ENCODE peak calls at places on chromosomes 16 and 17, in four cellular contexts. One of them, this sample, is unnamed. For H3K4me1, the result is how much of the 10 kb centered on the place peaks cover.

GRCh38 chr16:69935740-69936139 is 15.4 kb upstream of the CLEC18A start:
- DNase-seq in CD8-positive, alpha-beta memory T cell: no peak
- DNase-seq in SJCRH30: no peak
- DNase-seq in kidney: no peak
- DNase-seq in this sample: no peak

GRCh38 chr16:2842340-2843000 is 12.4 kb downstream of the ZG16B start:
- DNase-seq in CD8-positive, alpha-beta memory T cell: peak
- DNase-seq in SJCRH30: no peak
- DNase-seq in kidney: peak
- DNase-seq in this sample: peak

GRCh38 chr16:71499775-71500364 is 10.7 kb upstream of the ZNF19 start:
- DNase-seq in CD8-positive, alpha-beta memory T cell: peak
- DNase-seq in SJCRH30: peak
- DNase-seq in kidney: no peak
- DNase-seq in this sample: peak

GRCh38 chr16:31869511-31870201 is 4.0 kb upstream of the ZNF267 start:
- DNase-seq in CD8-positive, alpha-beta memory T cell: peak
- DNase-seq in SJCRH30: no peak
- DNase-seq in kidney: peak
- DNase-seq in this sample: peak

GRCh38 chr16:21005008-21005407 is 104.4 kb downstream of the LYRM1 start:
- DNase-seq in CD8-positive, alpha-beta memory T cell: no peak
- DNase-seq in SJCRH30: no peak
- DNase-seq in kidney: no peak
- DNase-seq in this sample: no peak

GRCh38 chr17:31726980-31727427 is 132.0 kb downstream of the COPRS start:
- DNase-seq in CD8-positive, alpha-beta memory T cell: no peak
- DNase-seq in SJCRH30: no peak
- DNase-seq in kidney: no peak
- DNase-seq in this sample: no peak

GRCh38 chr16:70646260-70647241 is at the start of gene IL34:
- DNase-seq in CD8-positive, alpha-beta memory T cell: no peak
- DNase-seq in SJCRH30: peak
- DNase-seq in kidney: no peak
- DNase-seq in this sample: no peak

GRCh38 chr17:70636517-70637133 is 467.3 kb downstream of the KCNJ2 start:
- DNase-seq in CD8-positive, alpha-beta memory T cell: no peak
- DNase-seq in SJCRH30: peak
- DNase-seq in kidney: no peak
- DNase-seq in this sample: no peak

GRCh38 chr17:37713028-37713431 is 31.8 kb downstream of the HNF1B start:
- DNase-seq in CD8-positive, alpha-beta memory T cell: no peak
- DNase-seq in SJCRH30: no peak
- DNase-seq in kidney: no peak
- DNase-seq in this sample: no peak

GRCh38 chr16:24139282-24139681 is 116.9 kb upstream of the CACNG3 start:
- DNase-seq in CD8-positive, alpha-beta memory T cell: no peak
- DNase-seq in SJCRH30: no peak
- DNase-seq in kidney: no peak
- DNase-seq in this sample: no peak

GRCh38 chr17:50337956-50338355 is 8.0 kb upstream of the XYLT2 start:
- DNase-seq in CD8-positive, alpha-beta memory T cell: no peak
- DNase-seq in SJCRH30: no peak
- DNase-seq in kidney: no peak
- DNase-seq in this sample: no peak

GRCh38 chr17:2950846-2951245 is 112.6 kb downstream of the OR1D5 start:
- DNase-seq in CD8-positive, alpha-beta memory T cell: no peak
- DNase-seq in SJCRH30: no peak
- DNase-seq in kidney: no peak
- DNase-seq in this sample: no peak

GRCh38 chr16:296276-296675 is 13.3 kb downstream of the PDIA2 start:
- DNase-seq in CD8-positive, alpha-beta memory T cell: no peak
- DNase-seq in SJCRH30: no peak
- DNase-seq in kidney: no peak
- DNase-seq in this sample: no peak

GRCh38 chr17:41539071-41539492 is 11.0 kb upstream of the KRT19 start:
- DNase-seq in CD8-positive, alpha-beta memory T cell: peak
- DNase-seq in SJCRH30: no peak
- DNase-seq in kidney: no peak
- DNase-seq in this sample: no peak

GRCh38 chr16:84927621-84928591 is 83.4 kb downstream of the ZDHHC7 start:
- DNase-seq in CD8-positive, alpha-beta memory T cell: no peak
- DNase-seq in SJCRH30: no peak
- DNase-seq in kidney: no peak
- DNase-seq in this sample: no peak

GRCh38 chr16:77788196-77789084 is at the start of gene VAT1L:
- DNase-seq in CD8-positive, alpha-beta memory T cell: no peak
- DNase-seq in SJCRH30: no peak
- DNase-seq in kidney: peak
- DNase-seq in this sample: no peak

GRCh38 chr17:14409292-14409691 is 108.4 kb downstream of the HS3ST3B1 start:
- DNase-seq in CD8-positive, alpha-beta memory T cell: no peak
- DNase-seq in SJCRH30: no peak
- DNase-seq in kidney: no peak
- DNase-seq in this sample: no peak

GRCh38 chr17:19290047-19290705 is 53.0 kb downstream of the EPN2 start:
- DNase-seq in CD8-positive, alpha-beta memory T cell: no peak
- DNase-seq in SJCRH30: no peak
- DNase-seq in kidney: no peak
- DNase-seq in this sample: no peak

GRCh38 chr17:47945080-47945479 is 3.7 kb downstream of the PNPO start:
- DNase-seq in CD8-positive, alpha-beta memory T cell: no peak
- DNase-seq in SJCRH30: no peak
- DNase-seq in kidney: no peak
- DNase-seq in this sample: peak

GRCh38 chr16:47477680-47478079 is 16.5 kb downstream of the PHKB start:
- DNase-seq in CD8-positive, alpha-beta memory T cell: no peak
- DNase-seq in SJCRH30: no peak
- DNase-seq in kidney: no peak
- DNase-seq in this sample: no peak

GRCh38 chr16:1206786-1207185 is 18.3 kb downstream of the TPSG1 start:
- DNase-seq in CD8-positive, alpha-beta memory T cell: no peak
- DNase-seq in SJCRH30: no peak
- DNase-seq in kidney: no peak
- DNase-seq in this sample: peak

GRCh38 chr17:39094607-39095308 is 56.7 kb downstream of the PLXDC1 start:
- DNase-seq in CD8-positive, alpha-beta memory T cell: peak
- DNase-seq in SJCRH30: no peak
- DNase-seq in kidney: peak
- DNase-seq in this sample: peak

DNA sequence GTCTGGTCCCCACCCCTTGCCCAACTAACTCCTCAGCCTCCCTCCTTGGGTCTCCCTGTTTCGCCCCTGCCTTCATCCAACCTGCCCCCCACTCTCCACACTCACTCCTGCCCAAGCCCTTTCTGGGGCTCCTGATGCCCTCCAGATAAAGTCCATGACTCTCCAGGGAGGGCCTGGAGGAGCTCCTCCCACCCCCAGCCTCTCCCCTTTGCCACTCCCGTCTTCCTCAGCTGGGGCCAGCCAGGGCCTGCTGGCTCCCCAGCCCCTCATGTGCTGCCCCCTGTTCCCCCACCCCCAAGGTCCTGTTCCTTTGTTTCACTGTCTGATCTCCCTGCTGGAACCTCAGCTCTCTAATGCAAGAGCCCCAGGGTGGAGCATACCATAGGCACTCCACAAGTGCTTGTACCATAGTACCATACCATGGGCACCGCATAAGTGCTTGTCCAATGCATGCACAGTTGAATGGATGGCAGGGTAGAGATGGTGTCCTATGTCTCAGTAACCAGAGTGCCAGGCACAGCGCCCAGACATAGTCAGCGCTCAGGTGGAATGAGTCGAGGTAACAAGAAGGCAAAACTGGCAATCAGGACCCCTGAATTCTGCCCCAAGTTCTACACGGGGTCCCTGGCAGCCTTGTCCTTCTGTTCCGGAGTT is 1.5 kb downstream of the PLCD3 start:
- DNase-seq in CD8-positive, alpha-beta memory T cell: no peak
- DNase-seq in SJCRH30: no peak
- DNase-seq in kidney: peak
- DNase-seq in this sample: no peak
- H3K4me3 ChIP-seq in CD8-positive, alpha-beta memory T cell: no peak
- H3K4me3 ChIP-seq in SJCRH30: no peak
- H3K4me3 ChIP-seq in kidney: no peak
- H3K4me3 ChIP-seq in this sample: no peak

DNA sequence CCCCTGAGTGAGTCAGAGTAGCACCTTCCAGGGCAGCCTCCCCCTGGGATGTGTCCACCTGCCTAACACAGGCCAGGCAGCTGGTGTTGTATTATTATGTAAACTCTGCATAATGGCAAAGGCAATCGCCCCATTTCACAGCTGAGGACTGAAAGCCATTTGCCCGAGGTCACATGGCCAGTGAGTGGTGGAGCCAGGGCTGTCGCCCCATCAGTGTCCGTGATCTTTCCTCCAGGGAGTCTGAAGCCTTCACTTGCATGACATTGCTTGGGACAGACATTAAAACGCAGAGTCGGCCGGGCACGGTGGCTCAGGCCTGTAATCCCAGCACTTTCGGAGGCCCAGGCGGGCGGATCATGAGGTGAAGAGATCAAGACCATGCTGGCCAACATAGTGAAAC is 84.1 kb upstream of the FOXF1 start:
- DNase-seq in CD8-positive, alpha-beta memory T cell: no peak
- DNase-seq in SJCRH30: no peak
- DNase-seq in kidney: no peak
- DNase-seq in this sample: no peak
- H3K27ac ChIP-seq in CD8-positive, alpha-beta memory T cell: no peak
- H3K27ac ChIP-seq in SJCRH30: no peak
- H3K27ac ChIP-seq in kidney: no peak
- H3K27ac ChIP-seq in this sample: no peak

GRCh38 chr17:45391918-45392317 is 40.8 kb downstream of the ARHGAP27 start:
- DNase-seq in CD8-positive, alpha-beta memory T cell: no peak
- DNase-seq in SJCRH30: no peak
- DNase-seq in kidney: no peak
- DNase-seq in this sample: no peak

GRCh38 chr17:45388604-45389325 is 43.9 kb downstream of the ARHGAP27 start:
- DNase-seq in CD8-positive, alpha-beta memory T cell: no peak
- DNase-seq in SJCRH30: no peak
- DNase-seq in kidney: no peak
- DNase-seq in this sample: no peak

GRCh38 chr17:45391291-45391690 is 41.4 kb downstream of the ARHGAP27 start:
- DNase-seq in CD8-positive, alpha-beta memory T cell: no peak
- DNase-seq in SJCRH30: no peak
- DNase-seq in kidney: no peak
- DNase-seq in this sample: no peak

GRCh38 chr17:45387739-45388138 is 44.9 kb downstream of the ARHGAP27 start:
- DNase-seq in CD8-positive, alpha-beta memory T cell: no peak
- DNase-seq in SJCRH30: no peak
- DNase-seq in kidney: no peak
- DNase-seq in this sample: no peak

DNA sequence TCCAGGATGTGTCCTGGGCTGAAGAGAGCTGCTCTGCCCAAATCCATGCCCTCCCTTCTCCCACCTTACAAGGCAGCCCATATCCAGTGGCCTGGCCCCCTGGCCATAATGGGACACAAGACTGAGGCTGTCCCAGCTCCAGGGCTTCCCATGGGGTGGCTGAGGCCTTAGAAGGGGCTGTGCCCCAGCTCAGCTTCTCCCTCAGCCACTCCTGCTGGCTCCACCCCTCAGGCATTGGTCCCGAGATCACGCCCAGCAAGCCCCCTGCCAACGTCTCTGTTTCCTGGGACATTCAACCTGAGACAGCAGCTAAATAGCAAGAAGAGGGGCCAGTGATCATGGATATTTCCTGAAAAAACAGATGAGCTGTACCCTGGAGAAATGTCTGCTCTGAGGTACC is 43.3 kb downstream of the ARHGAP27 start:
- DNase-seq in CD8-positive, alpha-beta memory T cell: no peak
- DNase-seq in SJCRH30: no peak
- DNase-seq in kidney: no peak
- DNase-seq in this sample: no peak
- H3K4me1 ChIP-seq in CD8-positive, alpha-beta memory T cell: under half
- H3K4me1 ChIP-seq in SJCRH30: under half
- H3K4me1 ChIP-seq in kidney: under half
- H3K4me1 ChIP-seq in this sample: under half

GRCh38 chr17:78924481-78925151 is 571 bp downstream of the TIMP2 start:
- DNase-seq in CD8-positive, alpha-beta memory T cell: no peak
- DNase-seq in SJCRH30: peak
- DNase-seq in kidney: peak
- DNase-seq in this sample: no peak
- H3K4me3 ChIP-seq in CD8-positive, alpha-beta memory T cell: no peak
- H3K4me3 ChIP-seq in SJCRH30: peak
- H3K4me3 ChIP-seq in kidney: peak
- H3K4me3 ChIP-seq in this sample: peak

GRCh38 chr16:49700222-49700927 is 155.5 kb downstream of the ZNF423 start:
- DNase-seq in CD8-positive, alpha-beta memory T cell: no peak
- DNase-seq in SJCRH30: peak
- DNase-seq in kidney: no peak
- DNase-seq in this sample: no peak
- H3K27ac ChIP-seq in CD8-positive, alpha-beta memory T cell: no peak
- H3K27ac ChIP-seq in SJCRH30: peak
- H3K27ac ChIP-seq in kidney: no peak
- H3K27ac ChIP-seq in this sample: no peak

DNA sequence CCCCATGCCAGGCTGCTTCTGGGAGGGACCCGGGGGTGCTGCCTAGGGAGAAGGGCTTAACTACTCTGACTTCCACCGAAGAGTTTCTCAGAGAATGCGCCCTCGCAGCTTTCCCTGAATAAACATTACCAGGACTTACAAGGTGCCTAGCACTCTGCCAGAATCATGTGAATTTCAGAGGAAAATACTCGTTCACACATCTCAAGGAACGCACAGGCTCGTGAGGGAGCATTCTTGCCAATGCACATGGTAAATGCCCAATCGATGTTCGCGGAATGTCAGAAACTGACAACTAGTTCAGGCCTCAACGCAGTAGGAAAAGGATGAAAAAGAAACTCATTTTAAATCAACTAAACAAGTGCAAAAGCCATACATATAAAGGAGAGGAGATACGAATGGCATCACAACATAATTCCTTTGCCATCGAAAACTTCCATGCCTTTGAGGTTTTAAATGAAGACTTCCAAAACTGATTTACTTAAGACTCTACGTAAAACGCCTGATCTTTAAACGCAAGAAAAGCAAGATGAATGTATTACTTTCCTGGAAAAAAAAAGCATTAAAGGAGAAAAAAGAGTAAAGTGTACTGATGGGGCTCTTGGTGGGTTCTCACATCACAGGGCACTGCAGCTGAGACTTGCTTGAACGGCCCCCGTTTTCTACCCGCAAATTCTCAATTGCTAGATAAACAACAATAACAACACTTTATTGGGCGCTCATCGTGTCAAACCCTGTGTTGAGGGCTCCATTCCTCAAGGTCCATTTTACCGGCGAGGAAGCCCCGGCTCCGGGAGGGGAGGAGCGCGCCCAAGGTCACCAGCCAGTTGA is 827 bp downstream of the CMC2 start:
- DNase-seq in CD8-positive, alpha-beta memory T cell: no peak
- DNase-seq in SJCRH30: no peak
- DNase-seq in kidney: no peak
- DNase-seq in this sample: peak
- H3K4me1 ChIP-seq in CD8-positive, alpha-beta memory T cell: under half
- H3K4me1 ChIP-seq in SJCRH30: under half
- H3K4me1 ChIP-seq in kidney: under half
- H3K4me1 ChIP-seq in this sample: under half

DNA sequence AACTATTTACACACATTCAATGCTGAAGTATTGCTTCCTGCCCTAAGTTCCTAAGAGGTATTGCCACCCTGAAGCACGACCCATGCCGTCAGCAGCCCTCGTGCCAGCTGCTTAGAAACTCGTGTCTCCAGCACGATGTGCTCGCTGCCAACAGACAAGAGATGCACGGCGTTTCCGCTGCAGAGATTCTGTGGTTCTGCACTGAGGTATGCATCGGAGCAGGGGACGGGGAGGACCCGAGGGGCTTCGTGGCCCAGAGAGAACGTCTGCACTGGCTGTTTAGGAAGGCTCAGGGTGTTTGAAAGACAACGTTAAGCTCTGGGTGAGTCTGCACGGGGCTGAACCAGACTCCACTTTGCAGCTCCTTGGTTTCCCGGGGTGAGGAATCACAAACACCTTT is 82.7 kb upstream of the CREBBP start:
- DNase-seq in CD8-positive, alpha-beta memory T cell: peak
- DNase-seq in SJCRH30: no peak
- DNase-seq in kidney: peak
- DNase-seq in this sample: peak
- H3K4me3 ChIP-seq in CD8-positive, alpha-beta memory T cell: no peak
- H3K4me3 ChIP-seq in SJCRH30: no peak
- H3K4me3 ChIP-seq in kidney: no peak
- H3K4me3 ChIP-seq in this sample: no peak